ENCODE peak calls at places on chromosomes 16 and 17, in four cellular contexts. V, K, T and Y are unnamed samples.

GRCh38 chr17:81493198-81494038 is 19.2 kb downstream of the ACTG1 start:
- DNase-seq in K (no peak), V (no peak), T (no peak), Y (no peak)

GRCh38 chr17:35088911-35089845 is 25.7 kb upstream of the RFFL start:
- DNase-seq in K (peak), V (peak), T (peak), Y (peak)

GRCh38 chr17:69637399-69638165 is 223.1 kb downstream of the MAP2K6 start:
- DNase-seq in K (no peak), V (peak), T (no peak), Y (peak)

GRCh38 chr16:8661703-8662102 is 12.7 kb upstream of the ABAT start:
- DNase-seq in K (no peak), T (no peak), V (no peak), Y (no peak)

GRCh38 chr17:61091096-61091495 is 308.5 kb upstream of the TBX2 start:
- DNase-seq in T (no peak), K (no peak), V (no peak), Y (no peak)

GRCh38 chr17:53719229-53719628 is 103.5 kb upstream of the KIF2B start:
- DNase-seq in K (no peak), T (no peak), V (no peak), Y (peak)

GRCh38 chr17:69763503-69763902 is 311.5 kb upstream of the KCNJ16 start:
- DNase-seq in T (no peak), V (peak), K (no peak), Y (peak)

GRCh38 chr16:58458634-58459343 is 41.2 kb upstream of the NDRG4 start:
- DNase-seq in T (no peak), K (no peak), V (no peak), Y (peak)

GRCh38 chr17:72604518-72604917 is 483.7 kb downstream of the SOX9 start:
- DNase-seq in T (no peak), V (no peak), K (peak), Y (no peak)